ENCODE peak calls at places on chromosome 21, in ten cellular contexts. One of them, this sample, is unnamed.

GRCh38 chr21:34152500-34152899 is 79.1 kb downstream of the MRPS6 start:
- DNase-seq in epithelial cell of esophagus: no peak
- DNase-seq in Peyer's patch: no peak
- DNase-seq in uterus: no peak
- DNase-seq in right lobe of liver: no peak
- DNase-seq in lower lobe of right lung: no peak
- DNase-seq in aorta: no peak
- DNase-seq in pancreas: no peak
- DNase-seq in GM12865: no peak
- DNase-seq in AG04450: no peak
- DNase-seq in this sample: no peak

GRCh38 chr21:36388076-36388475 is 2.9 kb downstream of the CHAF1B start:
- DNase-seq in GM12865: no peak
- DNase-seq in pancreas: no peak
- DNase-seq in Peyer's patch: no peak
- DNase-seq in epithelial cell of esophagus: no peak
- DNase-seq in lower lobe of right lung: no peak
- DNase-seq in uterus: no peak
- DNase-seq in AG04450: no peak
- DNase-seq in right lobe of liver: no peak
- DNase-seq in aorta: no peak
- DNase-seq in this sample: no peak

GRCh38 chr21:31732891-31733520 is 1.1 kb upstream of the SCAF4 start:
- DNase-seq in right lobe of liver: peak
- DNase-seq in lower lobe of right lung: no peak
- DNase-seq in epithelial cell of esophagus: no peak
- DNase-seq in GM12865: peak
- DNase-seq in aorta: no peak
- DNase-seq in uterus: no peak
- DNase-seq in AG04450: no peak
- DNase-seq in pancreas: peak
- DNase-seq in Peyer's patch: peak
- DNase-seq in this sample: peak

GRCh38 chr21:35484856-35485255 is 435.8 kb upstream of the RUNX1 start:
- DNase-seq in GM12865: no peak
- DNase-seq in aorta: no peak
- DNase-seq in pancreas: no peak
- DNase-seq in lower lobe of right lung: no peak
- DNase-seq in AG04450: no peak
- DNase-seq in epithelial cell of esophagus: no peak
- DNase-seq in Peyer's patch: no peak
- DNase-seq in uterus: no peak
- DNase-seq in right lobe of liver: no peak
- DNase-seq in this sample: no peak

GRCh38 chr21:41148798-41149197 is 19.2 kb upstream of the BACE2 start:
- DNase-seq in AG04450: no peak
- DNase-seq in Peyer's patch: no peak
- DNase-seq in right lobe of liver: no peak
- DNase-seq in lower lobe of right lung: no peak
- DNase-seq in uterus: no peak
- DNase-seq in aorta: no peak
- DNase-seq in epithelial cell of esophagus: no peak
- DNase-seq in GM12865: no peak
- DNase-seq in pancreas: no peak
- DNase-seq in this sample: no peak

GRCh38 chr21:35925497-35925896 is 134.8 kb downstream of the SETD4 start:
- DNase-seq in Peyer's patch: no peak
- DNase-seq in right lobe of liver: no peak
- DNase-seq in GM12865: peak
- DNase-seq in aorta: no peak
- DNase-seq in pancreas: peak
- DNase-seq in AG04450: no peak
- DNase-seq in uterus: peak
- DNase-seq in epithelial cell of esophagus: peak
- DNase-seq in lower lobe of right lung: no peak
- DNase-seq in this sample: no peak

GRCh38 chr21:25489673-25490072 is 117.6 kb downstream of the MRPL39 start:
- DNase-seq in right lobe of liver: no peak
- DNase-seq in pancreas: no peak
- DNase-seq in AG04450: no peak
- DNase-seq in uterus: no peak
- DNase-seq in aorta: no peak
- DNase-seq in GM12865: no peak
- DNase-seq in lower lobe of right lung: no peak
- DNase-seq in epithelial cell of esophagus: no peak
- DNase-seq in Peyer's patch: no peak
- DNase-seq in this sample: no peak

GRCh38 chr21:44062380-44062779 is 44.8 kb upstream of the PWP2 start:
- DNase-seq in pancreas: no peak
- DNase-seq in aorta: no peak
- DNase-seq in right lobe of liver: no peak
- DNase-seq in uterus: no peak
- DNase-seq in AG04450: no peak
- DNase-seq in lower lobe of right lung: no peak
- DNase-seq in epithelial cell of esophagus: no peak
- DNase-seq in GM12865: no peak
- DNase-seq in Peyer's patch: no peak
- DNase-seq in this sample: no peak

GRCh38 chr21:32334980-32335471 is 36.4 kb downstream of the MRAP start:
- DNase-seq in lower lobe of right lung: no peak
- DNase-seq in uterus: no peak
- DNase-seq in AG04450: no peak
- DNase-seq in epithelial cell of esophagus: no peak
- DNase-seq in pancreas: no peak
- DNase-seq in aorta: no peak
- DNase-seq in right lobe of liver: no peak
- DNase-seq in Peyer's patch: no peak
- DNase-seq in GM12865: no peak
- DNase-seq in this sample: no peak

GRCh38 chr21:41980561-41980960 is 26.7 kb upstream of the C2CD2 start:
- DNase-seq in epithelial cell of esophagus: no peak
- DNase-seq in uterus: no peak
- DNase-seq in Peyer's patch: no peak
- DNase-seq in AG04450: no peak
- DNase-seq in lower lobe of right lung: no peak
- DNase-seq in GM12865: no peak
- DNase-seq in pancreas: no peak
- DNase-seq in aorta: no peak
- DNase-seq in right lobe of liver: no peak
- DNase-seq in this sample: no peak

GRCh38 chr21:34640858-34641257 is 25.9 kb upstream of the RCAN1 start:
- DNase-seq in lower lobe of right lung: no peak
- DNase-seq in Peyer's patch: no peak
- DNase-seq in right lobe of liver: no peak
- DNase-seq in aorta: no peak
- DNase-seq in pancreas: no peak
- DNase-seq in epithelial cell of esophagus: peak
- DNase-seq in AG04450: peak
- DNase-seq in uterus: no peak
- DNase-seq in GM12865: no peak
- DNase-seq in this sample: no peak

GRCh38 chr21:42678618-42679295 is 25.3 kb downstream of the PDE9A start:
- DNase-seq in epithelial cell of esophagus: no peak
- DNase-seq in pancreas: no peak
- DNase-seq in AG04450: no peak
- DNase-seq in aorta: no peak
- DNase-seq in Peyer's patch: no peak
- DNase-seq in right lobe of liver: no peak
- DNase-seq in GM12865: no peak
- DNase-seq in uterus: no peak
- DNase-seq in lower lobe of right lung: no peak
- DNase-seq in this sample: no peak

GRCh38 chr21:41957991-41958766 is 4.4 kb upstream of the C2CD2 start:
- DNase-seq in AG04450: peak
- DNase-seq in uterus: peak
- DNase-seq in GM12865: no peak
- DNase-seq in epithelial cell of esophagus: peak
- DNase-seq in Peyer's patch: no peak
- DNase-seq in lower lobe of right lung: no peak
- DNase-seq in pancreas: peak
- DNase-seq in right lobe of liver: peak
- DNase-seq in aorta: peak
- DNase-seq in this sample: no peak

GRCh38 chr21:28775071-28775470 is 217.6 kb downstream of the LTN1 start:
- DNase-seq in right lobe of liver: no peak
- DNase-seq in epithelial cell of esophagus: no peak
- DNase-seq in aorta: no peak
- DNase-seq in Peyer's patch: no peak
- DNase-seq in GM12865: no peak
- DNase-seq in pancreas: no peak
- DNase-seq in AG04450: no peak
- DNase-seq in uterus: no peak
- DNase-seq in lower lobe of right lung: no peak
- DNase-seq in this sample: no peak

GRCh38 chr21:28769683-28770082 is 223.0 kb downstream of the LTN1 start:
- DNase-seq in epithelial cell of esophagus: no peak
- DNase-seq in AG04450: no peak
- DNase-seq in uterus: no peak
- DNase-seq in GM12865: no peak
- DNase-seq in Peyer's patch: no peak
- DNase-seq in right lobe of liver: no peak
- DNase-seq in pancreas: no peak
- DNase-seq in lower lobe of right lung: no peak
- DNase-seq in aorta: no peak
- DNase-seq in this sample: no peak

GRCh38 chr21:28773036-28773435 is 219.6 kb downstream of the LTN1 start:
- DNase-seq in lower lobe of right lung: no peak
- DNase-seq in GM12865: no peak
- DNase-seq in uterus: no peak
- DNase-seq in right lobe of liver: no peak
- DNase-seq in aorta: no peak
- DNase-seq in AG04450: no peak
- DNase-seq in Peyer's patch: no peak
- DNase-seq in epithelial cell of esophagus: no peak
- DNase-seq in pancreas: no peak
- DNase-seq in this sample: no peak

GRCh38 chr21:28770867-28771661 is 221.6 kb downstream of the LTN1 start:
- DNase-seq in lower lobe of right lung: no peak
- DNase-seq in Peyer's patch: no peak
- DNase-seq in uterus: no peak
- DNase-seq in GM12865: no peak
- DNase-seq in aorta: no peak
- DNase-seq in pancreas: no peak
- DNase-seq in right lobe of liver: no peak
- DNase-seq in AG04450: no peak
- DNase-seq in epithelial cell of esophagus: no peak
- DNase-seq in this sample: no peak

GRCh38 chr21:28771790-28772501 is 220.7 kb downstream of the LTN1 start:
- DNase-seq in AG04450: peak
- DNase-seq in epithelial cell of esophagus: no peak
- DNase-seq in Peyer's patch: no peak
- DNase-seq in uterus: no peak
- DNase-seq in aorta: no peak
- DNase-seq in right lobe of liver: no peak
- DNase-seq in GM12865: no peak
- DNase-seq in lower lobe of right lung: no peak
- DNase-seq in pancreas: no peak
- DNase-seq in this sample: no peak
- H3K4me3 ChIP-seq in AG04450: peak
- H3K4me3 ChIP-seq in epithelial cell of esophagus: no peak
- H3K4me3 ChIP-seq in Peyer's patch: no peak
- H3K4me3 ChIP-seq in uterus: no peak
- H3K4me3 ChIP-seq in aorta: no peak
- H3K4me3 ChIP-seq in right lobe of liver: no peak
- H3K4me3 ChIP-seq in GM12865: no peak
- H3K4me3 ChIP-seq in lower lobe of right lung: no peak
- H3K4me3 ChIP-seq in pancreas: no peak
- H3K4me3 ChIP-seq in this sample: no peak

GRCh38 chr21:15754640-15755039 is 24.9 kb downstream of the USP25 start:
- DNase-seq in epithelial cell of esophagus: peak
- DNase-seq in lower lobe of right lung: no peak
- DNase-seq in pancreas: no peak
- DNase-seq in GM12865: no peak
- DNase-seq in uterus: no peak
- DNase-seq in Peyer's patch: no peak
- DNase-seq in AG04450: no peak
- DNase-seq in right lobe of liver: no peak
- DNase-seq in aorta: no peak
- DNase-seq in this sample: no peak
- H3K4me3 ChIP-seq in epithelial cell of esophagus: no peak
- H3K4me3 ChIP-seq in lower lobe of right lung: no peak
- H3K4me3 ChIP-seq in pancreas: no peak
- H3K4me3 ChIP-seq in GM12865: no peak
- H3K4me3 ChIP-seq in uterus: no peak
- H3K4me3 ChIP-seq in Peyer's patch: no peak
- H3K4me3 ChIP-seq in AG04450: no peak
- H3K4me3 ChIP-seq in right lobe of liver: no peak
- H3K4me3 ChIP-seq in aorta: no peak
- H3K4me3 ChIP-seq in this sample: no peak

GRCh38 chr21:38814126-38815059 is 8.7 kb downstream of the ETS2 start:
- DNase-seq in Peyer's patch: no peak
- DNase-seq in aorta: no peak
- DNase-seq in AG04450: no peak
- DNase-seq in right lobe of liver: no peak
- DNase-seq in GM12865: no peak
- DNase-seq in uterus: no peak
- DNase-seq in epithelial cell of esophagus: no peak
- DNase-seq in lower lobe of right lung: no peak
- DNase-seq in pancreas: no peak
- DNase-seq in this sample: no peak

GRCh38 chr21:38811257-38811656 is 5.5 kb downstream of the ETS2 start:
- DNase-seq in Peyer's patch: no peak
- DNase-seq in AG04450: peak
- DNase-seq in aorta: no peak
- DNase-seq in pancreas: no peak
- DNase-seq in right lobe of liver: no peak
- DNase-seq in uterus: no peak
- DNase-seq in epithelial cell of esophagus: peak
- DNase-seq in GM12865: no peak
- DNase-seq in lower lobe of right lung: no peak
- DNase-seq in this sample: no peak

GRCh38 chr21:38815060-38815405 is 9.3 kb downstream of the ETS2 start:
- DNase-seq in Peyer's patch: no peak
- DNase-seq in epithelial cell of esophagus: peak
- DNase-seq in GM12865: no peak
- DNase-seq in lower lobe of right lung: no peak
- DNase-seq in right lobe of liver: no peak
- DNase-seq in aorta: no peak
- DNase-seq in uterus: no peak
- DNase-seq in pancreas: no peak
- DNase-seq in AG04450: no peak
- DNase-seq in this sample: no peak

GRCh38 chr21:38813554-38813953 is 7.8 kb downstream of the ETS2 start:
- DNase-seq in GM12865: no peak
- DNase-seq in aorta: no peak
- DNase-seq in lower lobe of right lung: no peak
- DNase-seq in AG04450: no peak
- DNase-seq in uterus: no peak
- DNase-seq in right lobe of liver: no peak
- DNase-seq in Peyer's patch: no peak
- DNase-seq in epithelial cell of esophagus: no peak
- DNase-seq in pancreas: no peak
- DNase-seq in this sample: no peak

GRCh38 chr21:38813143-38813542 is 7.4 kb downstream of the ETS2 start:
- DNase-seq in GM12865: no peak
- DNase-seq in lower lobe of right lung: no peak
- DNase-seq in aorta: no peak
- DNase-seq in epithelial cell of esophagus: no peak
- DNase-seq in right lobe of liver: no peak
- DNase-seq in uterus: no peak
- DNase-seq in Peyer's patch: no peak
- DNase-seq in pancreas: no peak
- DNase-seq in AG04450: no peak
- DNase-seq in this sample: no peak
- H3K4me3 ChIP-seq in GM12865: no peak
- H3K4me3 ChIP-seq in lower lobe of right lung: peak
- H3K4me3 ChIP-seq in aorta: no peak
- H3K4me3 ChIP-seq in epithelial cell of esophagus: no peak
- H3K4me3 ChIP-seq in right lobe of liver: no peak
- H3K4me3 ChIP-seq in uterus: no peak
- H3K4me3 ChIP-seq in Peyer's patch: peak
- H3K4me3 ChIP-seq in pancreas: no peak
- H3K4me3 ChIP-seq in AG04450: no peak
- H3K4me3 ChIP-seq in this sample: no peak

GRCh38 chr21:20353351-20353750 is 644.9 kb upstream of the NCAM2 start:
- DNase-seq in uterus: no peak
- DNase-seq in AG04450: no peak
- DNase-seq in lower lobe of right lung: no peak
- DNase-seq in pancreas: no peak
- DNase-seq in right lobe of liver: no peak
- DNase-seq in GM12865: no peak
- DNase-seq in aorta: no peak
- DNase-seq in Peyer's patch: no peak
- DNase-seq in epithelial cell of esophagus: peak
- DNase-seq in this sample: no peak
- H3K4me3 ChIP-seq in uterus: no peak
- H3K4me3 ChIP-seq in AG04450: no peak
- H3K4me3 ChIP-seq in lower lobe of right lung: no peak
- H3K4me3 ChIP-seq in pancreas: no peak
- H3K4me3 ChIP-seq in right lobe of liver: no peak
- H3K4me3 ChIP-seq in GM12865: no peak
- H3K4me3 ChIP-seq in aorta: no peak
- H3K4me3 ChIP-seq in Peyer's patch: no peak
- H3K4me3 ChIP-seq in epithelial cell of esophagus: no peak
- H3K4me3 ChIP-seq in this sample: no peak

This sample was measured in mucosa of descending colon.